ENCODE peak calls at places on chromosomes 16 and 17, in four cellular contexts. One of them, this sample, is unnamed.

GRCh38 chr16:31427441-31428276 is 501 bp downstream of the COX6A2 start:
- ATAC-seq in sciatic nerve: peak; percentile 89
- ATAC-seq in activated CD8-positive, alpha-beta memory T cell treated with anti-CD3 and anti-CD28 coated beads, Interleukin-2, amount 10 ng/mL, durations not matched to agents 7 days and 5 days: peak; percentile 51
- ATAC-seq in naive thymus-derived CD8-positive, alpha-beta T cell: peak; percentile 67
- ATAC-seq in this sample: peak; percentile 17

GRCh38 chr16:79132745-79133144 is 467.8 kb downstream of the MAF start:
- ATAC-seq in sciatic nerve: peak; percentile 63
- ATAC-seq in activated CD8-positive, alpha-beta memory T cell treated with anti-CD3 and anti-CD28 coated beads, Interleukin-2, amount 10 ng/mL, durations not matched to agents 7 days and 5 days: no peak
- ATAC-seq in naive thymus-derived CD8-positive, alpha-beta T cell: no peak
- ATAC-seq in this sample: no peak

GRCh38 chr16:88477631-88478030 is 24.6 kb downstream of the ZFPM1 start:
- ATAC-seq in sciatic nerve: no peak
- ATAC-seq in activated CD8-positive, alpha-beta memory T cell treated with anti-CD3 and anti-CD28 coated beads, Interleukin-2, amount 10 ng/mL, durations not matched to agents 7 days and 5 days: peak; percentile 31
- ATAC-seq in naive thymus-derived CD8-positive, alpha-beta T cell: peak; percentile 9
- ATAC-seq in this sample: peak; percentile 53

GRCh38 chr17:14204546-14204945 is 32.1 kb downstream of the CDRT15 start:
- ATAC-seq in sciatic nerve: no peak
- ATAC-seq in activated CD8-positive, alpha-beta memory T cell treated with anti-CD3 and anti-CD28 coated beads, Interleukin-2, amount 10 ng/mL, durations not matched to agents 7 days and 5 days: no peak
- ATAC-seq in naive thymus-derived CD8-positive, alpha-beta T cell: no peak
- ATAC-seq in this sample: no peak

GRCh38 chr16:58464047-58464915 is 35.7 kb upstream of the NDRG4 start:
- ATAC-seq in sciatic nerve: no peak
- ATAC-seq in activated CD8-positive, alpha-beta memory T cell treated with anti-CD3 and anti-CD28 coated beads, Interleukin-2, amount 10 ng/mL, durations not matched to agents 7 days and 5 days: peak; percentile 22
- ATAC-seq in naive thymus-derived CD8-positive, alpha-beta T cell: peak; percentile 36
- ATAC-seq in this sample: no peak

GRCh38 chr16:73546351-73546845 is 498.5 kb upstream of the ZFHX3 start:
- ATAC-seq in sciatic nerve: no peak
- ATAC-seq in activated CD8-positive, alpha-beta memory T cell treated with anti-CD3 and anti-CD28 coated beads, Interleukin-2, amount 10 ng/mL, durations not matched to agents 7 days and 5 days: no peak
- ATAC-seq in naive thymus-derived CD8-positive, alpha-beta T cell: no peak
- ATAC-seq in this sample: no peak

GRCh38 chr16:81823111-81823510 is 44.0 kb downstream of the PLCG2 start:
- ATAC-seq in sciatic nerve: peak; percentile 73
- ATAC-seq in activated CD8-positive, alpha-beta memory T cell treated with anti-CD3 and anti-CD28 coated beads, Interleukin-2, amount 10 ng/mL, durations not matched to agents 7 days and 5 days: peak; percentile 82
- ATAC-seq in naive thymus-derived CD8-positive, alpha-beta T cell: no peak
- ATAC-seq in this sample: no peak

GRCh38 chr17:49583226-49583625 is 7.6 kb downstream of the NXPH3 start:
- ATAC-seq in sciatic nerve: no peak
- ATAC-seq in activated CD8-positive, alpha-beta memory T cell treated with anti-CD3 and anti-CD28 coated beads, Interleukin-2, amount 10 ng/mL, durations not matched to agents 7 days and 5 days: no peak
- ATAC-seq in naive thymus-derived CD8-positive, alpha-beta T cell: no peak
- ATAC-seq in this sample: no peak

GRCh38 chr16:17377360-17378324 is 93.1 kb downstream of the XYLT1 start:
- ATAC-seq in sciatic nerve: peak; percentile 61
- ATAC-seq in activated CD8-positive, alpha-beta memory T cell treated with anti-CD3 and anti-CD28 coated beads, Interleukin-2, amount 10 ng/mL, durations not matched to agents 7 days and 5 days: no peak
- ATAC-seq in naive thymus-derived CD8-positive, alpha-beta T cell: no peak
- ATAC-seq in this sample: no peak

GRCh38 chr17:73795730-73796129 is 151.5 kb upstream of the SDK2 start:
- ATAC-seq in sciatic nerve: no peak
- ATAC-seq in activated CD8-positive, alpha-beta memory T cell treated with anti-CD3 and anti-CD28 coated beads, Interleukin-2, amount 10 ng/mL, durations not matched to agents 7 days and 5 days: no peak
- ATAC-seq in naive thymus-derived CD8-positive, alpha-beta T cell: no peak
- ATAC-seq in this sample: no peak

GRCh38 chr16:20883554-20884239 is 16.5 kb downstream of the DCUN1D3 start:
- ATAC-seq in sciatic nerve: peak; percentile 74
- ATAC-seq in activated CD8-positive, alpha-beta memory T cell treated with anti-CD3 and anti-CD28 coated beads, Interleukin-2, amount 10 ng/mL, durations not matched to agents 7 days and 5 days: no peak
- ATAC-seq in naive thymus-derived CD8-positive, alpha-beta T cell: no peak
- ATAC-seq in this sample: peak; percentile 20

GRCh38 chr17:48995871-48996695 is 1.1 kb upstream of the IGF2BP1 start:
- ATAC-seq in sciatic nerve: peak; percentile 17
- ATAC-seq in activated CD8-positive, alpha-beta memory T cell treated with anti-CD3 and anti-CD28 coated beads, Interleukin-2, amount 10 ng/mL, durations not matched to agents 7 days and 5 days: peak; percentile 33
- ATAC-seq in naive thymus-derived CD8-positive, alpha-beta T cell: peak; percentile 56
- ATAC-seq in this sample: no peak

GRCh38 chr17:17738901-17739300 is 57.6 kb downstream of the RAI1 start:
- ATAC-seq in sciatic nerve: peak; percentile 14
- ATAC-seq in activated CD8-positive, alpha-beta memory T cell treated with anti-CD3 and anti-CD28 coated beads, Interleukin-2, amount 10 ng/mL, durations not matched to agents 7 days and 5 days: no peak
- ATAC-seq in naive thymus-derived CD8-positive, alpha-beta T cell: no peak
- ATAC-seq in this sample: no peak

GRCh38 chr17:50359005-50359699 is 13.2 kb downstream of the XYLT2 start:
- ATAC-seq in sciatic nerve: no peak
- ATAC-seq in activated CD8-positive, alpha-beta memory T cell treated with anti-CD3 and anti-CD28 coated beads, Interleukin-2, amount 10 ng/mL, durations not matched to agents 7 days and 5 days: no peak
- ATAC-seq in naive thymus-derived CD8-positive, alpha-beta T cell: no peak
- ATAC-seq in this sample: no peak

GRCh38 chr17:79836952-79837887 is 2.0 kb downstream of the CBX4 start:
- ATAC-seq in sciatic nerve: peak; percentile 10
- ATAC-seq in activated CD8-positive, alpha-beta memory T cell treated with anti-CD3 and anti-CD28 coated beads, Interleukin-2, amount 10 ng/mL, durations not matched to agents 7 days and 5 days: peak; percentile 20
- ATAC-seq in naive thymus-derived CD8-positive, alpha-beta T cell: peak; percentile 5
- ATAC-seq in this sample: no peak

GRCh38 chr17:39199986-39200879 is at the start of gene RPL19:
- ATAC-seq in sciatic nerve: peak; percentile 92
- ATAC-seq in activated CD8-positive, alpha-beta memory T cell treated with anti-CD3 and anti-CD28 coated beads, Interleukin-2, amount 10 ng/mL, durations not matched to agents 7 days and 5 days: peak; percentile 72
- ATAC-seq in naive thymus-derived CD8-positive, alpha-beta T cell: peak; percentile 81
- ATAC-seq in this sample: peak; percentile 73

GRCh38 chr17:9850151-9850550 is 24.4 kb downstream of the GLP2R start:
- ATAC-seq in sciatic nerve: no peak
- ATAC-seq in activated CD8-positive, alpha-beta memory T cell treated with anti-CD3 and anti-CD28 coated beads, Interleukin-2, amount 10 ng/mL, durations not matched to agents 7 days and 5 days: no peak
- ATAC-seq in naive thymus-derived CD8-positive, alpha-beta T cell: no peak
- ATAC-seq in this sample: no peak

GRCh38 chr17:75490173-75490743 is 25.1 kb downstream of the CASKIN2 start:
- ATAC-seq in sciatic nerve: peak; percentile 64
- ATAC-seq in activated CD8-positive, alpha-beta memory T cell treated with anti-CD3 and anti-CD28 coated beads, Interleukin-2, amount 10 ng/mL, durations not matched to agents 7 days and 5 days: no peak
- ATAC-seq in naive thymus-derived CD8-positive, alpha-beta T cell: no peak
- ATAC-seq in this sample: no peak

GRCh38 chr16:85086347-85087291 is 25.7 kb downstream of the CIBAR2 start:
- ATAC-seq in sciatic nerve: peak; percentile 51
- ATAC-seq in activated CD8-positive, alpha-beta memory T cell treated with anti-CD3 and anti-CD28 coated beads, Interleukin-2, amount 10 ng/mL, durations not matched to agents 7 days and 5 days: peak; percentile 91
- ATAC-seq in naive thymus-derived CD8-positive, alpha-beta T cell: peak; percentile 78
- ATAC-seq in this sample: peak; percentile 94

GRCh38 chr16:85767569-85767968 is 16.7 kb upstream of the C16orf74 start:
- ATAC-seq in sciatic nerve: no peak
- ATAC-seq in activated CD8-positive, alpha-beta memory T cell treated with anti-CD3 and anti-CD28 coated beads, Interleukin-2, amount 10 ng/mL, durations not matched to agents 7 days and 5 days: no peak
- ATAC-seq in naive thymus-derived CD8-positive, alpha-beta T cell: no peak
- ATAC-seq in this sample: peak; percentile 31

GRCh38 chr17:2204393-2204792 is 99.2 kb downstream of the SMG6 start:
- ATAC-seq in sciatic nerve: no peak
- ATAC-seq in activated CD8-positive, alpha-beta memory T cell treated with anti-CD3 and anti-CD28 coated beads, Interleukin-2, amount 10 ng/mL, durations not matched to agents 7 days and 5 days: no peak
- ATAC-seq in naive thymus-derived CD8-positive, alpha-beta T cell: no peak
- ATAC-seq in this sample: no peak

GRCh38 chr17:48831549-48831883 is 681 bp downstream of the CALCOCO2 start:
- ATAC-seq in sciatic nerve: no peak
- ATAC-seq in activated CD8-positive, alpha-beta memory T cell treated with anti-CD3 and anti-CD28 coated beads, Interleukin-2, amount 10 ng/mL, durations not matched to agents 7 days and 5 days: no peak
- ATAC-seq in naive thymus-derived CD8-positive, alpha-beta T cell: no peak
- ATAC-seq in this sample: no peak

GRCh38 chr17:63675607-63676539 is 24.1 kb downstream of the LIMD2 start:
- ATAC-seq in sciatic nerve: peak; percentile 92
- ATAC-seq in activated CD8-positive, alpha-beta memory T cell treated with anti-CD3 and anti-CD28 coated beads, Interleukin-2, amount 10 ng/mL, durations not matched to agents 7 days and 5 days: peak; percentile 9
- ATAC-seq in naive thymus-derived CD8-positive, alpha-beta T cell: no peak
- ATAC-seq in this sample: no peak

GRCh38 chr17:51869387-51869786 is 289.1 kb downstream of the CA10 start:
- ATAC-seq in sciatic nerve: no peak
- ATAC-seq in activated CD8-positive, alpha-beta memory T cell treated with anti-CD3 and anti-CD28 coated beads, Interleukin-2, amount 10 ng/mL, durations not matched to agents 7 days and 5 days: no peak
- ATAC-seq in naive thymus-derived CD8-positive, alpha-beta T cell: no peak
- ATAC-seq in this sample: no peak

GRCh38 chr16:18984425-18985005 is 781 bp downstream of the TMC7 start:
- ATAC-seq in sciatic nerve: no peak
- ATAC-seq in activated CD8-positive, alpha-beta memory T cell treated with anti-CD3 and anti-CD28 coated beads, Interleukin-2, amount 10 ng/mL, durations not matched to agents 7 days and 5 days: no peak
- ATAC-seq in naive thymus-derived CD8-positive, alpha-beta T cell: no peak
- ATAC-seq in this sample: no peak

This sample was measured in activated T-helper 17 cell treated with anti-CD3 and anti-CD28 coated beads, Interleukin-2, amount 50 U/mL, for 72 hours.